ENCODE peak calls at places on chromosomes 2 and 18, in six cellular contexts. A, G, N, D, C and W are unnamed samples.
A peak's percentile ranks its signal among the peaks of the same experiment; 100 is the strongest.

GRCh38 chr2:240468300-240469238 is 33.1 kb downstream of the GPC1 start:
- DNase-seq in A (no peak), G (peak; percentile 1), N (no peak), D (no peak), C (no peak), W (peak; percentile 10)

GRCh38 chr2:224518806-224519580 is 66.2 kb downstream of the CUL3 start:
- DNase-seq in A (no peak), G (no peak), N (peak; percentile 32), D (peak; percentile 79), C (no peak), W (no peak)

GRCh38 chr18:23135679-23136325 is 517 bp downstream of the CABLES1 start:
- DNase-seq in A (no peak), G (peak; percentile 28), N (peak; percentile 53), D (no peak), C (no peak), W (peak; percentile 33)

GRCh38 chr18:74290831-74291770 is 662 bp downstream of the CYB5A start:
- DNase-seq in A (peak; percentile 66), G (no peak), N (peak; percentile 7), D (no peak), C (no peak), W (no peak)

GRCh38 chr2:186456941-186457340 is 29.1 kb upstream of the ZC3H15 start:
- DNase-seq in A (no peak), G (no peak), N (no peak), D (peak; percentile 77), C (no peak), W (no peak)

GRCh38 chr2:95050385-95051300 is 25.1 kb downstream of the MAL start:
- DNase-seq in A (no peak), G (no peak), N (peak; percentile 34), D (no peak), C (no peak), W (no peak)

GRCh38 chr2:50922506-50922905 is 109.4 kb downstream of the NRXN1 start:
- DNase-seq in A (no peak), G (no peak), N (no peak), D (no peak), C (no peak), W (no peak)

GRCh38 chr2:152385718-152386117 is 50.7 kb downstream of the FMNL2 start:
- DNase-seq in A (no peak), G (no peak), N (no peak), D (no peak), C (no peak), W (no peak)

GRCh38 chr2:179711375-179711774 is 150.0 kb downstream of the ZNF385B start:
- DNase-seq in A (no peak), G (no peak), N (no peak), D (peak; percentile 57), C (no peak), W (no peak)

GRCh38 chr2:113980946-113981345 is 91.1 kb downstream of the ACTR3 start:
- DNase-seq in A (no peak), G (no peak), N (no peak), D (no peak), C (no peak), W (no peak)

GRCh38 chr2:169965495-169965894 is 138.2 kb downstream of the UBR3 start:
- DNase-seq in A (no peak), G (no peak), N (no peak), D (peak; percentile 18), C (no peak), W (no peak)

GRCh38 chr18:58257461-58257860 is 213.4 kb downstream of the NEDD4L start:
- DNase-seq in A (no peak), G (no peak), N (peak; percentile 18), D (no peak), C (no peak), W (no peak)

GRCh38 chr2:63078852-63079606 is 28.4 kb downstream of the OTX1 start:
- DNase-seq in A (no peak), G (no peak), N (peak; percentile 63), D (peak; percentile 8), C (no peak), W (no peak)

GRCh38 chr18:44938396-44939036 is 257.8 kb downstream of the SETBP1 start:
- DNase-seq in A (no peak), G (no peak), N (no peak), D (no peak), C (no peak), W (no peak)

GRCh38 chr2:153890572-153890971 is 18.9 kb downstream of the GALNT13 start:
- DNase-seq in A (no peak), G (no peak), N (no peak), D (no peak), C (no peak), W (no peak)

GRCh38 chr2:15905986-15906491 is 34.3 kb upstream of the MYCN start:
- DNase-seq in A (no peak), G (no peak), N (no peak), D (no peak), C (no peak), W (no peak)

GRCh38 chr2:15874311-15874710 is 66.0 kb upstream of the MYCN start:
- DNase-seq in A (no peak), G (no peak), N (no peak), D (no peak), C (no peak), W (no peak)

GRCh38 chr2:237025090-237025865 is 60.4 kb upstream of the COPS8 start:
- DNase-seq in A (peak; percentile 57), G (no peak), N (no peak), D (peak; percentile 77), C (no peak), W (no peak)

GRCh38 chr2:45130758-45131157 is 121.5 kb upstream of the SIX2 start:
- DNase-seq in A (no peak), G (no peak), N (no peak), D (no peak), C (no peak), W (no peak)

GRCh38 chr2:80326861-80327260 is 22.3 kb upstream of the LRRTM1 start:
- DNase-seq in A (no peak), G (no peak), N (no peak), D (no peak), C (no peak), W (no peak)

GRCh38 chr18:35118641-35119040 is 77.4 kb downstream of the MAPRE2 start:
- DNase-seq in A (no peak), G (no peak), N (no peak), D (no peak), C (no peak), W (no peak)

GRCh38 chr18:35123811-35124210 is 82.6 kb downstream of the MAPRE2 start:
- DNase-seq in A (no peak), G (no peak), N (no peak), D (no peak), C (no peak), W (no peak)

GRCh38 chr18:35121038-35121437 is 79.8 kb downstream of the MAPRE2 start:
- DNase-seq in A (no peak), G (no peak), N (no peak), D (no peak), C (no peak), W (no peak)

GRCh38 chr18:35121531-35121930 is 80.3 kb downstream of the MAPRE2 start:
- DNase-seq in A (no peak), G (no peak), N (no peak), D (no peak), C (no peak), W (no peak)

GRCh38 chr18:35122586-35123224 is 81.5 kb downstream of the MAPRE2 start:
- DNase-seq in A (no peak), G (peak; percentile 26), N (no peak), D (no peak), C (no peak), W (no peak)
- TF ChIP-seq CTCF in A (no peak), G (peak; percentile 48), N (no peak), D (no peak), C (no peak), W (no peak)

DNA sequence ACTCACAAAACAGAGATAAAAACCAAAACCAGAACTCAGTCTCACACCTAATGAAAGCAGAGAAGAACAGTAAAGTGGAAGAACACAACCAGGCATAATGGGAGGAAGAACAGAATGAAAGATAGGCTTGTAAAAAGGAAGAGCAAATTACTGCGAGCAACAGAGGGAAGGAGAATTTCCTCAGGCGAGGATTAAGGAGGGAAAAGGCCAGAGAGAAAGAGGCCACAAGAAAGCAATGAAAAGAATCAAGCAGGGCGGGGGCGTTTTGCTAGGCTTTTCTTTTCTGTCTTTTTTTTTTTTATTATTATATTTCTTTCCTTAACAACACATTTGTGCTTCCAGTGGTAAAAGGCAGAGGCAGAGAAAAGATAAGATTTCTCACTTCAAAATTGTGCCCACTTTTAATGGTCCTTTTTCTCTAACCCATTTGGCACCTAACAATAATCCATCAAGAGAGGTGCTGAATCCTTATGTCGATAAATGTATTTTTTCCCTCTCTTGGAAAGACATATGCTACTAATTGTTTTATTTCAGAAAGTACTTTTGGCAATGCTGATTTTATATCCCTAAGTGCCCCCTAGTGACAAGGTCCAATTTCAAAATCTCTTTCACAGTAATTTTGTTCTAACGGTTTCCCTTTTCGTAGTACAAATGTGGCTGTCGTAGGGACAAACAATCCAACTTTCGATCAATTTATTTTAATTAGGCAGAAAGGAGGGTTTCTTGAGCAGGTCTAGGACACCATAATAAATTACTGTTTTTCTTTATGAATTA is 138.7 kb upstream of the AQP4 start:
- DNase-seq in A (no peak), G (no peak), N (peak; percentile 25), D (no peak), C (no peak), W (no peak)
- TF ChIP-seq CTCF in A (no peak), G (peak; percentile 59), N (peak; percentile 38), D (peak; percentile 59), C (no peak), W (no peak)

GRCh38 chr2:75200140-75200985 is 1.0 kb upstream of the TACR1 start:
- DNase-seq in A (peak; percentile 33), G (peak; percentile 13), N (peak; percentile 25), D (peak; percentile 13), C (no peak), W (no peak)

GRCh38 chr2:75202359-75202758 is 3.0 kb upstream of the TACR1 start:
- DNase-seq in A (no peak), G (no peak), N (no peak), D (no peak), C (no peak), W (no peak)

GRCh38 chr2:75194184-75194868 is 5.0 kb downstream of the TACR1 start:
- DNase-seq in A (no peak), G (no peak), N (no peak), D (no peak), C (no peak), W (no peak)

GRCh38 chr2:75195076-75195691 is 4.1 kb downstream of the TACR1 start:
- DNase-seq in A (no peak), G (no peak), N (no peak), D (no peak), C (no peak), W (no peak)

DNA sequence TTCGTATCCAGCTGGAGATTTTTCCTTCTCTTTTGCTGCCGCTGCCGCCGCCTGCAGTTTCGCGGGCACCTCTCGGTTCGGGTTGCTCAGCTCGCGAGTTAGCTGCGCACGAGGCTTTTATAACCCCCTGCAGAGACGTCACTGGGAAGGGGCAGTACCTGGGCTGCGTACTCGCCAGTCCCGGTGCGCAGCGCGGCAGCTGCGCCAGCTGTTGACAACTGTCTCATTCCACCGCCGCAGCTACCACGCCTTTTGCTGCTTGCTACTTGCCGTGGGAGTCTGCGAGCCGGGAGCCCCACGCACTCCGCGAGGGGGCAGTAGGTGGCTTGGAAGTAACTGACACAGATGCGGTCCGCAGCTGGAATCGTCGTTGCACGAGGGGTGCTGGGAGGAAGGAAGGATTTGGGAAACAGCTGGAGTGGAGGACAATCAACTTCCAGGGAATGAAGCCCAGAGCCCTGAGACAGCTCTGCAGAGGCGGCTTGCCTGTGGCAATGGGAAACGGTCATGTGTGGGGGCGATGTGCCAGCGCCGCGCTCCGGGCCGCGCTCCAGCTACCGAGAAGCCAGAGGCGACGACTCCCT is at the start of gene TACR1:
- DNase-seq in A (peak; percentile 42), G (peak; percentile 59), N (peak; percentile 75), D (peak; percentile 66), C (no peak), W (no peak)
- TF ChIP-seq CTCF in A (peak; percentile 15), G (peak; percentile 70), N (peak; percentile 31), D (peak; percentile 88), C (peak; percentile 10), W (no peak)

GRCh38 chr18:66548747-66549146 is 55.1 kb downstream of the CDH19 start:
- DNase-seq in A (no peak), G (no peak), N (peak; percentile 7), D (no peak), C (no peak), W (no peak)
- TF ChIP-seq CTCF in A (no peak), G (peak; percentile 29), N (peak; percentile 33), D (peak; percentile 18), C (no peak), W (no peak)